ENCODE peak calls at places on chromosomes 6 and 20, in six cellular contexts. One of them, this sample, is unnamed.

GRCh38 chr6:113858605-113859348 is 1.6 kb downstream of the MARCKS start:
- DNase-seq in NK-92 treated with Interleukin-12 subunit alpha and Interleukin-12 subunit beta, amount 100 ng/mL, for 24 hours: no peak
- DNase-seq in CD4-positive, CD25-positive, alpha-beta regulatory T cell: peak; percentile 58
- DNase-seq in germinal center: peak; percentile 95
- DNase-seq in anterior cingulate cortex: peak; percentile 79
- DNase-seq in non-pigmented ciliary epithelial cell: no peak
- DNase-seq in this sample: peak; percentile 94

GRCh38 chr6:149026530-149026942 is 279.7 kb downstream of the UST start:
- DNase-seq in NK-92 treated with Interleukin-12 subunit alpha and Interleukin-12 subunit beta, amount 100 ng/mL, for 24 hours: no peak
- DNase-seq in CD4-positive, CD25-positive, alpha-beta regulatory T cell: no peak
- DNase-seq in germinal center: no peak
- DNase-seq in anterior cingulate cortex: no peak
- DNase-seq in non-pigmented ciliary epithelial cell: peak; percentile 79
- DNase-seq in this sample: no peak

GRCh38 chr20:38779247-38780097 is 26.0 kb upstream of the PPP1R16B start:
- DNase-seq in NK-92 treated with Interleukin-12 subunit alpha and Interleukin-12 subunit beta, amount 100 ng/mL, for 24 hours: no peak
- DNase-seq in CD4-positive, CD25-positive, alpha-beta regulatory T cell: no peak
- DNase-seq in germinal center: no peak
- DNase-seq in anterior cingulate cortex: no peak
- DNase-seq in non-pigmented ciliary epithelial cell: no peak
- DNase-seq in this sample: no peak

GRCh38 chr6:29651413-29652197 is 5.3 kb upstream of the MOG start:
- DNase-seq in NK-92 treated with Interleukin-12 subunit alpha and Interleukin-12 subunit beta, amount 100 ng/mL, for 24 hours: no peak
- DNase-seq in CD4-positive, CD25-positive, alpha-beta regulatory T cell: peak; percentile 51
- DNase-seq in germinal center: peak; percentile 66
- DNase-seq in anterior cingulate cortex: no peak
- DNase-seq in non-pigmented ciliary epithelial cell: no peak
- DNase-seq in this sample: no peak

GRCh38 chr20:37511605-37512275 is 9.3 kb upstream of the NNAT start:
- DNase-seq in NK-92 treated with Interleukin-12 subunit alpha and Interleukin-12 subunit beta, amount 100 ng/mL, for 24 hours: no peak
- DNase-seq in CD4-positive, CD25-positive, alpha-beta regulatory T cell: no peak
- DNase-seq in germinal center: no peak
- DNase-seq in anterior cingulate cortex: no peak
- DNase-seq in non-pigmented ciliary epithelial cell: no peak
- DNase-seq in this sample: no peak

GRCh38 chr6:138098306-138098705 is 8.9 kb downstream of the PERP start:
- DNase-seq in NK-92 treated with Interleukin-12 subunit alpha and Interleukin-12 subunit beta, amount 100 ng/mL, for 24 hours: no peak
- DNase-seq in CD4-positive, CD25-positive, alpha-beta regulatory T cell: no peak
- DNase-seq in germinal center: no peak
- DNase-seq in anterior cingulate cortex: no peak
- DNase-seq in non-pigmented ciliary epithelial cell: no peak
- DNase-seq in this sample: no peak

GRCh38 chr6:1925743-1926430 is 316.2 kb downstream of the FOXC1 start:
- DNase-seq in NK-92 treated with Interleukin-12 subunit alpha and Interleukin-12 subunit beta, amount 100 ng/mL, for 24 hours: no peak
- DNase-seq in CD4-positive, CD25-positive, alpha-beta regulatory T cell: no peak
- DNase-seq in germinal center: no peak
- DNase-seq in anterior cingulate cortex: no peak
- DNase-seq in non-pigmented ciliary epithelial cell: no peak
- DNase-seq in this sample: no peak

GRCh38 chr6:110567957-110568696 is 91.7 kb upstream of the SLC22A16 start:
- DNase-seq in NK-92 treated with Interleukin-12 subunit alpha and Interleukin-12 subunit beta, amount 100 ng/mL, for 24 hours: no peak
- DNase-seq in CD4-positive, CD25-positive, alpha-beta regulatory T cell: no peak
- DNase-seq in germinal center: no peak
- DNase-seq in anterior cingulate cortex: no peak
- DNase-seq in non-pigmented ciliary epithelial cell: no peak
- DNase-seq in this sample: no peak

GRCh38 chr6:13700232-13700631 is 11.4 kb downstream of the RANBP9 start:
- DNase-seq in NK-92 treated with Interleukin-12 subunit alpha and Interleukin-12 subunit beta, amount 100 ng/mL, for 24 hours: no peak
- DNase-seq in CD4-positive, CD25-positive, alpha-beta regulatory T cell: no peak
- DNase-seq in germinal center: no peak
- DNase-seq in anterior cingulate cortex: no peak
- DNase-seq in non-pigmented ciliary epithelial cell: no peak
- DNase-seq in this sample: no peak

GRCh38 chr20:37395921-37396519 is 50.1 kb downstream of the SRC start:
- DNase-seq in NK-92 treated with Interleukin-12 subunit alpha and Interleukin-12 subunit beta, amount 100 ng/mL, for 24 hours: no peak
- DNase-seq in CD4-positive, CD25-positive, alpha-beta regulatory T cell: no peak
- DNase-seq in germinal center: no peak
- DNase-seq in anterior cingulate cortex: no peak
- DNase-seq in non-pigmented ciliary epithelial cell: no peak
- DNase-seq in this sample: no peak

GRCh38 chr6:107185570-107185969 is 70.3 kb upstream of the BEND3 start:
- DNase-seq in NK-92 treated with Interleukin-12 subunit alpha and Interleukin-12 subunit beta, amount 100 ng/mL, for 24 hours: no peak
- DNase-seq in CD4-positive, CD25-positive, alpha-beta regulatory T cell: no peak
- DNase-seq in germinal center: no peak
- DNase-seq in anterior cingulate cortex: no peak
- DNase-seq in non-pigmented ciliary epithelial cell: no peak
- DNase-seq in this sample: no peak

GRCh38 chr20:58664883-58665282 is 13.8 kb downstream of the STX16 start:
- DNase-seq in NK-92 treated with Interleukin-12 subunit alpha and Interleukin-12 subunit beta, amount 100 ng/mL, for 24 hours: no peak
- DNase-seq in CD4-positive, CD25-positive, alpha-beta regulatory T cell: no peak
- DNase-seq in germinal center: no peak
- DNase-seq in anterior cingulate cortex: no peak
- DNase-seq in non-pigmented ciliary epithelial cell: no peak
- DNase-seq in this sample: no peak

GRCh38 chr6:5084787-5085637 is at the start of gene PPP1R3G:
- DNase-seq in NK-92 treated with Interleukin-12 subunit alpha and Interleukin-12 subunit beta, amount 100 ng/mL, for 24 hours: no peak
- DNase-seq in CD4-positive, CD25-positive, alpha-beta regulatory T cell: no peak
- DNase-seq in germinal center: peak; percentile 40
- DNase-seq in anterior cingulate cortex: no peak
- DNase-seq in non-pigmented ciliary epithelial cell: no peak
- DNase-seq in this sample: peak; percentile 49

GRCh38 chr6:39268721-39269120 is 39.4 kb upstream of the KCNK5 start:
- DNase-seq in NK-92 treated with Interleukin-12 subunit alpha and Interleukin-12 subunit beta, amount 100 ng/mL, for 24 hours: no peak
- DNase-seq in CD4-positive, CD25-positive, alpha-beta regulatory T cell: no peak
- DNase-seq in germinal center: no peak
- DNase-seq in anterior cingulate cortex: no peak
- DNase-seq in non-pigmented ciliary epithelial cell: no peak
- DNase-seq in this sample: no peak

GRCh38 chr20:8385247-8385646 is 253.2 kb downstream of the PLCB1 start:
- DNase-seq in NK-92 treated with Interleukin-12 subunit alpha and Interleukin-12 subunit beta, amount 100 ng/mL, for 24 hours: no peak
- DNase-seq in CD4-positive, CD25-positive, alpha-beta regulatory T cell: no peak
- DNase-seq in germinal center: no peak
- DNase-seq in anterior cingulate cortex: no peak
- DNase-seq in non-pigmented ciliary epithelial cell: no peak
- DNase-seq in this sample: no peak

GRCh38 chr6:35258858-35259193 is 709 bp upstream of the ZNF76 start:
- DNase-seq in NK-92 treated with Interleukin-12 subunit alpha and Interleukin-12 subunit beta, amount 100 ng/mL, for 24 hours: no peak
- DNase-seq in CD4-positive, CD25-positive, alpha-beta regulatory T cell: no peak
- DNase-seq in germinal center: peak; percentile 75
- DNase-seq in anterior cingulate cortex: no peak
- DNase-seq in non-pigmented ciliary epithelial cell: peak; percentile 13
- DNase-seq in this sample: no peak